ENCODE peak calls at places on chromosomes 16 and 17, in eight cellular contexts. V is breast epithelium; J is right atrium auricular region; A is upper lobe of right lung; B is CD8-positive, alpha-beta T cell; C is sigmoid colon; Z is thoracic aorta; T is psoas muscle. L is an unnamed sample. For H3K4me1, the result is how much of the 10 kb centered on the place peaks cover.

GRCh38 chr17:57578608-57578990 is 166.5 kb downstream of the CCDC182 start:
- DNase-seq in J (no peak), B (no peak), A (no peak), Z (no peak), T (no peak), C (no peak), V (no peak), L (no peak)

GRCh38 chr17:40442392-40443195 is 656 bp upstream of the IGFBP4 start:
- DNase-seq in T (peak), A (peak), C (peak), B (no peak), Z (no peak), V (no peak), J (no peak), L (no peak)

GRCh38 chr16:14372471-14372870 is 257.6 kb downstream of the PARN start:
- DNase-seq in B (no peak), V (no peak), Z (no peak), J (no peak), T (no peak), C (no peak), A (no peak), L (no peak)

GRCh38 chr17:15397605-15398004 is 56.2 kb upstream of the TEKT3 start:
- DNase-seq in A (no peak), T (no peak), C (no peak), B (no peak), Z (no peak), V (no peak), J (peak), L (peak)

GRCh38 chr17:7356072-7356549 is 1.2 kb downstream of the TMEM95 start:
- DNase-seq in J (peak), T (peak), B (peak), A (peak), Z (no peak), V (peak), C (peak), L (peak)

GRCh38 chr16:15498427-15499175 is 64.2 kb downstream of the BMERB1 start:
- DNase-seq in Z (no peak), B (no peak), V (no peak), J (no peak), C (no peak), T (no peak), A (no peak), L (no peak)

GRCh38 chr17:17729620-17730249 is 48.5 kb downstream of the RAI1 start:
- DNase-seq in B (peak), J (no peak), C (no peak), A (no peak), T (no peak), Z (no peak), V (no peak), L (no peak)

GRCh38 chr16:81544691-81545365 is 100.2 kb downstream of the CMIP start:
- DNase-seq in T (no peak), A (peak), Z (no peak), V (no peak), C (no peak), J (no peak), B (no peak), L (peak)

GRCh38 chr17:13765701-13766100 is 164.0 kb upstream of the HS3ST3A1 start:
- DNase-seq in B (no peak), V (no peak), J (no peak), A (no peak), Z (no peak), T (no peak), C (no peak), L (peak)

GRCh38 chr17:74745548-74746177 is 2.8 kb upstream of the NHERF1 start:
- DNase-seq in Z (no peak), J (no peak), V (no peak), C (peak), T (no peak), B (no peak), A (no peak), L (no peak)

GRCh38 chr16:48024042-48024441 is 131.8 kb downstream of the ABCC12 start:
- DNase-seq in J (no peak), B (no peak), V (no peak), A (no peak), C (no peak), T (no peak), Z (no peak), L (no peak)

GRCh38 chr17:81381632-81382577 is 13.4 kb upstream of the BAHCC1 start:
- DNase-seq in V (no peak), B (no peak), T (no peak), C (no peak), Z (no peak), J (no peak), A (peak), L (no peak)

GRCh38 chr16:53129281-53130192 is 74.7 kb downstream of the CHD9 start:
- DNase-seq in B (no peak), A (no peak), J (no peak), T (no peak), V (no peak), Z (no peak), C (no peak), L (peak)

GRCh38 chr17:12726131-12726530 is 60.4 kb downstream of the MYOCD start:
- DNase-seq in C (no peak), B (no peak), A (no peak), J (no peak), Z (no peak), T (no peak), V (no peak), L (no peak)

GRCh38 chr16:1545044-1545736 is 11.7 kb downstream of the TMEM204 start:
- DNase-seq in J (peak), Z (no peak), T (no peak), B (no peak), A (no peak), V (no peak), C (no peak), L (peak)

GRCh38 chr16:80622007-80622406 is 81.2 kb downstream of the DYNLRB2 start:
- DNase-seq in B (no peak), A (no peak), Z (no peak), C (no peak), V (no peak), J (no peak), T (no peak), L (no peak)

GRCh38 chr16:7182510-7183109 is 150.0 kb upstream of the RBFOX1 start:
- DNase-seq in C (no peak), V (no peak), A (no peak), J (no peak), B (no peak), T (no peak), Z (no peak), L (peak)

GRCh38 chr16:50360033-50360778 is 8.6 kb downstream of the BRD7 start:
- DNase-seq in J (no peak), B (no peak), T (no peak), A (no peak), Z (no peak), C (no peak), V (no peak), L (no peak)

GRCh38 chr16:86249631-86250030 is 260.7 kb upstream of the FOXF1 start:
- DNase-seq in T (no peak), C (no peak), J (peak), B (no peak), A (no peak), Z (no peak), V (no peak), L (no peak)

GRCh38 chr17:61426482-61427304 is 25.5 kb upstream of the TBX4 start:
- DNase-seq in Z (no peak), J (no peak), T (no peak), V (no peak), C (no peak), B (no peak), A (no peak), L (no peak)

GRCh38 chr17:54282886-54283285 is 460.2 kb downstream of the KIF2B start:
- DNase-seq in T (no peak), Z (no peak), C (no peak), B (no peak), V (no peak), J (no peak), A (no peak), L (no peak)

GRCh38 chr16:85037050-85037410 is 9.4 kb downstream of the KIAA0513 start:
- DNase-seq in V (no peak), J (no peak), C (peak), Z (no peak), A (no peak), T (peak), B (no peak), L (peak)

GRCh38 chr17:73705594-73705993 is 61.3 kb upstream of the SDK2 start:
- DNase-seq in J (no peak), Z (no peak), C (no peak), A (no peak), B (no peak), T (peak), V (no peak), L (peak)

GRCh38 chr17:44848961-44849489 is 1.3 kb downstream of the HIGD1B start:
- DNase-seq in C (no peak), T (no peak), V (no peak), J (no peak), Z (no peak), A (no peak), B (no peak), L (no peak)

GRCh38 chr16:81487301-81487720 is 42.7 kb downstream of the CMIP start:
- DNase-seq in B (no peak), V (no peak), Z (no peak), J (no peak), C (no peak), T (peak), A (no peak), L (peak)

GRCh38 chr16:50037791-50038190 is 12.8 kb downstream of the CNEP1R1 start:
- DNase-seq in A (no peak), C (no peak), B (no peak), J (no peak), V (no peak), Z (no peak), T (no peak), L (no peak)

GRCh38 chr17:65684631-65685030 is 123.2 kb upstream of the AXIN2 start:
- DNase-seq in Z (no peak), C (no peak), B (no peak), V (no peak), J (no peak), T (no peak), A (no peak), L (no peak)

GRCh38 chr17:71208111-71208704 is 912.6 kb upstream of the SOX9 start:
- DNase-seq in B (no peak), C (no peak), A (no peak), V (no peak), T (no peak), J (no peak), Z (no peak), L (no peak)

DNA sequence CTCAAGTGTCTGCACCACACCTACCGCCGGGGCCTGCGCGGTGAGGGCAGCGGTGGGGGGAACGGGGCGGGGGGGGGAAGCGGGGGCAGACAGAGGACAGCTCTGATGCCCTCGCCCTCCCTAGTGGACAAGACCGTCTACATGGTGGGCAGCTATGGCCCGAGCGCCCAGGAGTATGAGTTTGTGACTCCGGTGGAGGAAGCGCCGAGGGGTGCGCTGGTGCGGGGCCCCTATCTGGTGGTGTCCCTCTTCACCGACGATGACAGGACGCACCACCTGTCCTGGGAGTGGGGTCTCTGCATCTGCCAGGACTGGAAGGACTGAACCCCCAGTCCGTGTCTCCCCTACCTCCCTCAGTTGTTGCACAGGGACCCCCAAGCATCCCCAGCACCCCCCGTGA is 473 bp upstream of the PDIA2 start:
- DNase-seq in C (no peak), A (no peak), T (no peak), V (no peak), Z (no peak), J (no peak), B (no peak), L (no peak)
- H3K27ac ChIP-seq in C (no peak), A (no peak), T (no peak), V (no peak), Z (no peak), J (no peak), B (no peak), L (no peak)

GRCh38 chr16:2745116-2745890 is 7.1 kb upstream of the SRRM2 start:
- DNase-seq in T (no peak), A (no peak), Z (no peak), C (no peak), B (no peak), J (no peak), V (no peak), L (no peak)
- H3K4me1 ChIP-seq in T (under half), A (under half), Z (under half), C (under half), B (under half), J (under half), V (under half), L (under half)

GRCh38 chr16:62205459-62205858 is 169.2 kb upstream of the CDH8 start:
- DNase-seq in A (no peak), J (no peak), Z (no peak), T (no peak), V (no peak), C (no peak), B (no peak), L (no peak)
- TF ChIP-seq CTCF in A (no peak), J (no peak), Z (no peak), T (no peak), V (no peak), C (no peak), B (no peak), L (no peak)

GRCh38 chr16:82735176-82735575 is 108.4 kb downstream of the CDH13 start:
- DNase-seq in A (no peak), T (peak), C (no peak), J (no peak), V (no peak), Z (no peak), B (no peak), L (peak)
- H3K27ac ChIP-seq in A (no peak), T (peak), C (no peak), J (peak), V (no peak), Z (peak), B (no peak), L (peak)

DNA sequence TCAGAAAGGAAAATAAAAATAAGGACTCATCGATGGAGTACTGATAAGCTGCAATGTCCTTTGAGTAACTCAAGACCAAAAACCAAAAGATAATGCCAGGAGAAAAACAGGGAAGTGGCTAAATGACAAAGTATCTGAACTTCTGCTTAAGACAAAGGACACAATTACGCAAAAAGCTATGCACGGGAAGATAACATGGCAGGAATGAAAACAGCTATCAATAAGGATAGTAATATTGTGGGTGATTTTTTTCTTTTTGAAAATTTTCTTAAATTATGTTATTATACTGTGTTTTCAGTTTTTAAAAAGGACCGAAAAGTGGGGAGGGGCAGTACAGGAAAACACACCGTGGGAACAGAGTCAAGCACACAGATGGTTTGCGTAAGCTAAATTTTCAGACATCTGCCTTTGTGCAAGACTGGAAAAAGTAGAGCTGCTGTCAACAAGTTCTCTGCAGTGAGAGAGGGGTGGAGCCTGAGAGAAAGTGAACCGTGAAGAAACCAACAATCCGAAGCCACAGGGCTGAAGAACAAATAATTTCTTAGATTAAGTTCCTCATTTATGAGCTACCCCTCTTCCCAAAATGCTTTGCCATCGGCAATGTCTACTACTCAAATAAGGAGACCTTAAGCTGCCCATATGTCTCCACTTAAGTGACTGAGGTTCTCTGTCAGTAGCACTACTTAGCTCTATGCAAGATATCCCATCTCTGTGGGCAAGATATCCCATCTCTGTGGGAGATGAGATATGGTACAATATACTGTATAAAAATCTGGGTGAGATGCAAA is 99.9 kb upstream of the CORO6 start:
- DNase-seq in J (peak), A (no peak), Z (no peak), B (peak), V (no peak), C (peak), T (no peak), L (peak)
- H3K4me1 ChIP-seq in J (half or more), A (under half), Z (under half), B (half or more), V (under half), C (under half), T (half or more), L (under half)

DNA sequence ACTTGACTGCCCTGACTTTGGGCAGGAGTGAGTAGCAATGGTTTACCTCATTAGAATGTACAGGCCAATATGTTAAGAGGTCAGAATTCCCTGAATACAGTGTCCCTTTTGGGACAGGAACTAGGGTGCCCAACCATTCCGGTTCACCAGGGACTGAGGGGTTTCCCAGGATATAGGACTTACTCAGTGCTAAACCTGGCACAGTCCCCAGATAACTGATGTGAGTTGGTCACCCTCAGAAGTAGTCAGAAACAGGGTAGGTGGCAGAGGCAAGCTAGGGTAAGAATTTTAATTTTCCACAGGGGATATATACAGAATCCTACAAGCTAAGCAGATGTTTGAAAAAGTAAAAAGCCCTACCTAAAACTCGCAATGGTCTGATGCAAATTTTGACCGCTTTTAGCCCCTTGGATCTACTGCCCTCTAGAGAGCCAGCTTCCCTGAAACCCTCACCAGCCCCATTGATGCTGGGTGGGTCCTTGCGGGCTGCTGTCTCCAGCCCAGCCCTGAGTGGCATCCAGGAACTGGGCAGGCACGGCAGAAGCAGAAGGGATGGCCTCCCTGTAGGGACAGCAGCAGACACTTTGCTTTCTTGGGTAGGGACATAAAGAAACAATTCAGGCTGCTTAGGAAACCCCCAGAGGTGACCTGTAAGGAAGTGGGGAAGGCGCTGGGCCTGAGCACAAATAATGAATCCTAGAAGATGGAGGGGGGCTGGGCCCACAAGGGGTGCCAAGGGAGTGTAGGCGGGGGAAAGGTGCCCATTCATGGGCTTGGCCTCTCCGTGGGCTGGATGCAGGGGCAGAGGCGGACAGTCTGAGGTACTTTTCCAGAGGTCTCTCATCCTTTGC is 434.8 kb downstream of the SLC39A11 start:
- DNase-seq in A (no peak), C (no peak), J (no peak), B (no peak), V (no peak), T (no peak), Z (no peak), L (no peak)
- TF ChIP-seq CTCF in A (no peak), C (no peak), J (no peak), B (no peak), V (no peak), T (no peak), Z (no peak), L (peak)

GRCh38 chr16:23141959-23142740 is 7.1 kb downstream of the USP31 start:
- DNase-seq in V (no peak), J (no peak), T (no peak), C (no peak), B (no peak), Z (no peak), A (no peak), L (peak)

GRCh38 chr16:23137818-23138217 is 11.4 kb downstream of the USP31 start:
- DNase-seq in B (no peak), A (no peak), J (no peak), Z (no peak), V (no peak), C (no peak), T (no peak), L (no peak)

GRCh38 chr16:23141500-23141899 is 7.8 kb downstream of the USP31 start:
- DNase-seq in A (no peak), C (no peak), Z (no peak), T (no peak), B (no peak), J (no peak), V (no peak), L (no peak)

GRCh38 chr16:23141033-23141432 is 8.2 kb downstream of the USP31 start:
- DNase-seq in A (no peak), V (no peak), Z (no peak), B (no peak), T (no peak), C (no peak), J (no peak), L (no peak)

GRCh38 chr16:23140082-23140481 is 9.2 kb downstream of the USP31 start:
- DNase-seq in A (no peak), J (no peak), T (no peak), Z (no peak), C (no peak), V (no peak), B (no peak), L (no peak)
- H3K27ac ChIP-seq in A (no peak), J (peak), T (no peak), Z (no peak), C (peak), V (peak), B (no peak), L (peak)

GRCh38 chr17:20084621-20085282 is 75.6 kb downstream of the SPECC1 start:
- DNase-seq in V (no peak), B (no peak), J (no peak), T (no peak), A (no peak), Z (no peak), C (no peak), L (no peak)

GRCh38 chr17:20083460-20083859 is 74.3 kb downstream of the SPECC1 start:
- DNase-seq in T (no peak), C (no peak), Z (no peak), B (no peak), V (no peak), J (no peak), A (no peak), L (peak)

GRCh38 chr17:20086416-20087074 is 77.4 kb downstream of the SPECC1 start:
- DNase-seq in A (no peak), J (peak), C (no peak), T (no peak), Z (no peak), B (no peak), V (no peak), L (no peak)

GRCh38 chr17:20087538-20088250 is 78.5 kb downstream of the SPECC1 start:
- DNase-seq in V (no peak), Z (no peak), J (no peak), T (no peak), A (no peak), B (no peak), C (no peak), L (no peak)

GRCh38 chr17:20085283-20085875 is 76.2 kb downstream of the SPECC1 start:
- DNase-seq in C (no peak), T (no peak), J (peak), V (no peak), B (no peak), Z (no peak), A (no peak), L (peak)
- H3K4me1 ChIP-seq in C (under half), T (under half), J (under half), V (under half), B (under half), Z (half or more), A (under half), L (under half)